ENCODE peak calls at places on chromosomes 3 and 15, in seven cellular contexts. D is mucosa of descending colon; X is activated CD8-positive, alpha-beta memory T cell treated with anti-CD3 and anti-CD28 coated beads for 24 hours; B is NCI-H1092 treated with DMSO at 0.1 percent for 48 hours; H is hypothalamus; Y is stimulated activated CD4-positive, alpha-beta T cell treated with anti-CD3 and anti-CD28 coated beads, TNF-alpha, amount 100 ng/mL, for 4 hours; A is GM12891. E is an unnamed sample.

GRCh38 chr3:180048108-180048507 is 11.4 kb upstream of the PEX5L start:
- DNase-seq in H (no peak), D (no peak), X (no peak), A (no peak), B (no peak), Y (no peak), E (no peak)

GRCh38 chr3:122081543-122081942 is 26.4 kb downstream of the CD86 start:
- DNase-seq in Y (no peak), H (no peak), A (no peak), D (no peak), X (no peak), B (no peak), E (no peak)

GRCh38 chr15:67660446-67660845 is 117.9 kb downstream of the MAP2K5 start:
- DNase-seq in B (no peak), H (no peak), A (no peak), X (no peak), Y (no peak), D (no peak), E (no peak)

GRCh38 chr15:63015618-63016017 is 26.9 kb upstream of the TPM1 start:
- DNase-seq in D (no peak), Y (no peak), H (no peak), A (no peak), X (no peak), B (no peak), E (no peak)

GRCh38 chr3:196842567-196843434 is 24.9 kb upstream of the SENP5 start:
- DNase-seq in X (no peak), B (no peak), Y (no peak), A (no peak), D (no peak), H (no peak), E (no peak)

GRCh38 chr3:82384176-82384575 is 622.7 kb upstream of the GBE1 start:
- DNase-seq in B (no peak), Y (no peak), D (no peak), H (no peak), X (no peak), A (no peak), E (no peak)

GRCh38 chr15:75836953-75837321 is 6.3 kb upstream of the UBE2Q2 start:
- DNase-seq in X (no peak), Y (no peak), B (no peak), H (no peak), D (no peak), A (peak), E (no peak)

GRCh38 chr3:128488636-128488994 is 4.4 kb downstream of the GATA2 start:
- DNase-seq in X (peak), Y (no peak), B (no peak), H (no peak), A (no peak), D (no peak), E (no peak)

GRCh38 chr3:188469228-188469885 is 315.4 kb downstream of the LPP start:
- DNase-seq in H (no peak), Y (no peak), X (no peak), D (no peak), B (no peak), A (no peak), E (no peak)

GRCh38 chr3:66985336-66985920 is 12.7 kb upstream of the KBTBD8 start:
- DNase-seq in H (no peak), X (no peak), D (no peak), A (no peak), Y (no peak), B (no peak), E (no peak)

GRCh38 chr3:27147215-27147614 is 222.0 kb downstream of the NEK10 start:
- DNase-seq in Y (no peak), D (no peak), A (no peak), H (no peak), B (no peak), X (no peak), E (no peak)

GRCh38 chr3:187000711-187001151 is 70.4 kb downstream of the ST6GAL1 start:
- DNase-seq in Y (no peak), H (no peak), D (no peak), A (no peak), X (peak), B (no peak), E (no peak)

GRCh38 chr3:52401021-52401420 is 43.9 kb downstream of the SEMA3G start:
- DNase-seq in X (no peak), A (no peak), B (no peak), Y (no peak), D (peak), H (no peak), E (no peak)

GRCh38 chr15:88258021-88258641 is 1.6 kb upstream of the NTRK3 start:
- DNase-seq in Y (no peak), D (no peak), B (no peak), X (no peak), H (peak), A (peak), E (no peak)

GRCh38 chr3:43288366-43288765 is 2.0 kb downstream of the SNRK start:
- DNase-seq in H (no peak), D (no peak), A (no peak), Y (no peak), B (no peak), X (no peak), E (no peak)

GRCh38 chr3:152737021-152737908 is 97.7 kb upstream of the P2RY1 start:
- DNase-seq in A (peak), H (no peak), X (no peak), Y (no peak), D (no peak), B (no peak), E (no peak)

GRCh38 chr3:137205394-137206060 is 247.7 kb downstream of the IL20RB start:
- DNase-seq in Y (no peak), D (no peak), A (no peak), H (no peak), B (no peak), X (no peak), E (no peak)

GRCh38 chr3:66675383-66675782 is 174.6 kb upstream of the LRIG1 start:
- DNase-seq in H (no peak), Y (no peak), A (no peak), B (no peak), X (no peak), D (no peak), E (no peak)

GRCh38 chr15:67118808-67119207 is 53.4 kb downstream of the SMAD3 start:
- DNase-seq in Y (no peak), X (no peak), A (no peak), D (no peak), H (no peak), B (no peak), E (no peak)

GRCh38 chr15:44715797-44716334 is 4.5 kb downstream of the B2M start:
- DNase-seq in X (no peak), H (no peak), A (no peak), B (no peak), D (no peak), Y (no peak), E (no peak)

GRCh38 chr3:99817047-99817436 is 620 bp upstream of the CMSS1 start:
- DNase-seq in B (no peak), X (peak), D (peak), A (no peak), H (no peak), Y (no peak), E (no peak)

GRCh38 chr15:62606376-62607164 is 436.0 kb upstream of the TPM1 start:
- DNase-seq in H (no peak), B (no peak), X (no peak), D (no peak), Y (no peak), A (no peak), E (no peak)

GRCh38 chr3:183551930-183552329 is 3.6 kb downstream of the KLHL6 start:
- DNase-seq in A (no peak), B (no peak), H (no peak), X (no peak), Y (no peak), D (no peak), E (no peak)

GRCh38 chr15:94026458-94026967 is 204.8 kb upstream of the MCTP2 start:
- DNase-seq in D (no peak), Y (no peak), X (no peak), A (no peak), H (no peak), B (no peak), E (no peak)

GRCh38 chr15:39730552-39730951 is 52.1 kb downstream of the FSIP1 start:
- DNase-seq in Y (no peak), B (no peak), D (peak), A (no peak), X (no peak), H (no peak), E (no peak)

GRCh38 chr3:126104028-126104635 is 20.2 kb upstream of the SLC41A3 start:
- DNase-seq in H (no peak), A (no peak), X (peak), Y (no peak), B (no peak), D (no peak), E (no peak)

GRCh38 chr15:99015677-99016568 is 8.3 kb upstream of the PGPEP1L start:
- DNase-seq in D (no peak), H (no peak), B (no peak), X (no peak), A (no peak), Y (no peak), E (no peak)

GRCh38 chr3:134816623-134817022 is 21.6 kb downstream of the EPHB1 start:
- DNase-seq in X (no peak), Y (no peak), D (no peak), B (no peak), A (no peak), H (no peak), E (no peak)

GRCh38 chr3:110933786-110934415 is 137.7 kb upstream of the NECTIN3 start:
- DNase-seq in X (no peak), H (no peak), A (no peak), B (no peak), Y (no peak), D (no peak), E (no peak)

GRCh38 chr3:43286886-43287301 is 554 bp downstream of the SNRK start:
- DNase-seq in X (no peak), Y (peak), A (no peak), H (no peak), D (peak), B (peak), E (no peak)

GRCh38 chr15:70339551-70340517 is 242.1 kb upstream of the TLE3 start:
- DNase-seq in A (no peak), D (no peak), H (no peak), X (peak), B (peak), Y (no peak), E (peak)

GRCh38 chr15:101406796-101407195 is 82.7 kb downstream of the PCSK6 start:
- DNase-seq in X (peak), Y (no peak), D (no peak), H (no peak), A (no peak), B (no peak), E (no peak)

GRCh38 chr3:146640955-146641867 is 36.1 kb upstream of the PLSCR5 start:
- DNase-seq in B (peak), Y (no peak), H (no peak), A (no peak), X (no peak), D (no peak), E (peak)

GRCh38 chr3:24155291-24155690 is 210.2 kb downstream of the NR1D2 start:
- DNase-seq in A (no peak), X (no peak), B (no peak), H (no peak), Y (no peak), D (no peak), E (no peak)

E was measured in NCI-H1436.